ENCODE peak calls at places on chromosomes 1 and 21, in seven cellular contexts. V, I, C, P, T, H and X are unnamed samples.

GRCh38 chr1:85585845-85586244 is 5.3 kb downstream of the CCN1 start:
- DNase-seq in V (no peak), I (no peak), C (no peak), P (no peak), T (peak; percentile 86), H (no peak), X (no peak)

GRCh38 chr1:182143825-182144661 is 82.5 kb upstream of the ZNF648 start:
- DNase-seq in V (peak; percentile 66), I (peak; percentile 63), C (peak; percentile 65), P (no peak), T (peak; percentile 97), H (peak; percentile 70), X (no peak)

GRCh38 chr1:116110507-116111195 is 548 bp upstream of the MAB21L3 start:
- DNase-seq in V (no peak), I (no peak), C (peak; percentile 56), P (peak; percentile 60), T (no peak), H (no peak), X (no peak)

GRCh38 chr1:70290248-70290647 is 64.3 kb downstream of the ANKRD13C start:
- DNase-seq in V (no peak), I (no peak), C (no peak), P (no peak), T (peak; percentile 10), H (no peak), X (no peak)

GRCh38 chr1:173057984-173058383 is 7.2 kb upstream of the TNFSF18 start:
- DNase-seq in V (no peak), I (no peak), C (no peak), P (no peak), T (no peak), H (no peak), X (no peak)

GRCh38 chr1:2352341-2353214 is 38.8 kb downstream of the MORN1 start:
- DNase-seq in V (no peak), I (no peak), C (no peak), P (peak; percentile 6), T (no peak), H (no peak), X (no peak)

GRCh38 chr1:27003745-27004470 is 8.7 kb downstream of the TENT5B start:
- DNase-seq in V (peak; percentile 64), I (no peak), C (no peak), P (no peak), T (peak; percentile 8), H (no peak), X (no peak)

GRCh38 chr1:30748098-30748698 is 9.4 kb downstream of the LAPTM5 start:
- DNase-seq in V (no peak), I (no peak), C (no peak), P (no peak), T (no peak), H (no peak), X (no peak)

GRCh38 chr1:103109291-103109920 is 1.1 kb upstream of the COL11A1 start:
- DNase-seq in V (no peak), I (peak; percentile 61), C (no peak), P (no peak), T (no peak), H (no peak), X (no peak)

GRCh38 chr1:41799723-41800122 is 119.0 kb downstream of the HIVEP3 start:
- DNase-seq in V (no peak), I (no peak), C (no peak), P (no peak), T (no peak), H (no peak), X (no peak)

GRCh38 chr1:158203693-158204457 is 23.2 kb downstream of the CD1D start:
- DNase-seq in V (peak; percentile 58), I (peak; percentile 76), C (peak; percentile 40), P (peak; percentile 60), T (peak; percentile 90), H (no peak), X (peak; percentile 19)

GRCh38 chr1:181490276-181490675 is 7.0 kb downstream of the CACNA1E start:
- DNase-seq in V (no peak), I (no peak), C (no peak), P (no peak), T (no peak), H (no peak), X (no peak)

GRCh38 chr1:84698151-84698651 is 7.9 kb upstream of the SSX2IP start:
- DNase-seq in V (no peak), I (no peak), C (no peak), P (peak; percentile 61), T (peak; percentile 89), H (no peak), X (no peak)

GRCh38 chr1:172559811-172560210 is 26.9 kb downstream of the SUCO start:
- DNase-seq in V (peak; percentile 47), I (no peak), C (no peak), P (no peak), T (no peak), H (no peak), X (no peak)

GRCh38 chr1:11158291-11158690 is 30.9 kb upstream of the ANGPTL7 start:
- DNase-seq in V (no peak), I (no peak), C (no peak), P (no peak), T (no peak), H (no peak), X (no peak)

GRCh38 chr1:16119926-16120325 is 35.9 kb downstream of the EPHA2 start:
- DNase-seq in V (peak; percentile 59), I (no peak), C (no peak), P (no peak), T (no peak), H (no peak), X (no peak)

GRCh38 chr1:17559618-17560419 is 20.3 kb downstream of the ARHGEF10L start:
- DNase-seq in V (peak; percentile 47), I (no peak), C (peak; percentile 71), P (peak; percentile 88), T (no peak), H (no peak), X (no peak)

GRCh38 chr1:36656271-36656670 is 173.6 kb upstream of the CSF3R start:
- DNase-seq in V (peak; percentile 19), I (no peak), C (no peak), P (no peak), T (no peak), H (no peak), X (no peak)

GRCh38 chr1:226832613-226833012 is 37.8 kb upstream of the PSEN2 start:
- DNase-seq in V (no peak), I (no peak), C (no peak), P (no peak), T (no peak), H (no peak), X (no peak)

GRCh38 chr1:19689856-19690255 is 25.2 kb downstream of the HTR6 start:
- DNase-seq in V (no peak), I (no peak), C (no peak), P (no peak), T (no peak), H (no peak), X (no peak)

GRCh38 chr1:145730900-145731299 is 11.6 kb downstream of the CD160 start:
- DNase-seq in V (no peak), I (no peak), C (no peak), P (no peak), T (no peak), H (no peak), X (no peak)

GRCh38 chr1:8315573-8316475 is 2.1 kb upstream of the SLC45A1 start:
- DNase-seq in V (peak; percentile 82), I (peak; percentile 48), C (no peak), P (peak; percentile 59), T (no peak), H (no peak), X (no peak)

GRCh38 chr1:42756956-42757891 is 9.6 kb downstream of the P3H1 start:
- DNase-seq in V (peak; percentile 75), I (peak; percentile 81), C (no peak), P (peak; percentile 65), T (peak; percentile 79), H (no peak), X (no peak)

GRCh38 chr21:42806489-42807140 is 72.7 kb downstream of the WDR4 start:
- DNase-seq in V (peak; percentile 84), I (peak; percentile 76), C (peak; percentile 13), P (no peak), T (no peak), H (no peak), X (no peak)
- H3K4me1 ChIP-seq in V (peaks cover 12% of the 10 kb centered on the region), I (peaks cover 52% of the 10 kb centered on the region), C (no peaks in the 10 kb centered on the region), P (no peaks in the 10 kb centered on the region), T (no peaks in the 10 kb centered on the region), H (peaks cover 2% of the 10 kb centered on the region), X (no peaks in the 10 kb centered on the region)

GRCh38 chr1:230156536-230156935 is 89.5 kb downstream of the GALNT2 start:
- DNase-seq in V (no peak), I (no peak), C (no peak), P (no peak), T (no peak), H (no peak), X (no peak)
- H3K4me1 ChIP-seq in V (no peaks in the 10 kb centered on the region), I (peaks cover 56% of the 10 kb centered on the region), C (peaks cover 3% of the 10 kb centered on the region), P (peaks cover 15% of the 10 kb centered on the region), T (peaks cover 66% of the 10 kb centered on the region), H (peaks cover 18% of the 10 kb centered on the region), X (no peaks in the 10 kb centered on the region)

GRCh38 chr1:156103521-156103947 is 11.0 kb upstream of the LMNA start:
- DNase-seq in V (peak; percentile 57), I (no peak), C (peak; percentile 65), P (no peak), T (peak; percentile 79), H (no peak), X (peak; percentile 76)
- H3K4me1 ChIP-seq in V (peaks cover 21% of the 10 kb centered on the region), I (peaks cover 52% of the 10 kb centered on the region), C (peaks cover 38% of the 10 kb centered on the region), P (peaks cover 16% of the 10 kb centered on the region), T (peaks cover 69% of the 10 kb centered on the region), H (peaks cover 41% of the 10 kb centered on the region), X (peaks cover 36% of the 10 kb centered on the region)

GRCh38 chr1:203318229-203318517 is 12.9 kb downstream of the BTG2 start:
- DNase-seq in V (no peak), I (no peak), C (no peak), P (no peak), T (no peak), H (no peak), X (no peak)

GRCh38 chr1:203321273-203322052 is 16.1 kb downstream of the BTG2 start:
- DNase-seq in V (no peak), I (no peak), C (no peak), P (no peak), T (no peak), H (no peak), X (no peak)

GRCh38 chr1:203323587-203323986 is 18.3 kb downstream of the BTG2 start:
- DNase-seq in V (no peak), I (no peak), C (no peak), P (no peak), T (no peak), H (no peak), X (no peak)

GRCh38 chr1:203322480-203323179 is 17.3 kb downstream of the BTG2 start:
- DNase-seq in V (no peak), I (no peak), C (no peak), P (no peak), T (peak; percentile 59), H (no peak), X (no peak)

GRCh38 chr1:203320546-203321272 is 15.4 kb downstream of the BTG2 start:
- DNase-seq in V (peak; percentile 92), I (peak; percentile 56), C (peak; percentile 87), P (peak; percentile 67), T (peak; percentile 55), H (peak; percentile 66), X (peak; percentile 89)
- H3K4me1 ChIP-seq in V (peaks cover 25% of the 10 kb centered on the region), I (peaks cover 60% of the 10 kb centered on the region), C (peaks cover 57% of the 10 kb centered on the region), P (peaks cover 29% of the 10 kb centered on the region), T (peaks cover 43% of the 10 kb centered on the region), H (peaks cover 35% of the 10 kb centered on the region), X (peaks cover 75% of the 10 kb centered on the region)

GRCh38 chr1:156546267-156546666 is 26.1 kb downstream of the IQGAP3 start:
- DNase-seq in V (no peak), I (no peak), C (no peak), P (no peak), T (no peak), H (no peak), X (no peak)
- H3K4me1 ChIP-seq in V (no peaks in the 10 kb centered on the region), I (no peaks in the 10 kb centered on the region), C (no peaks in the 10 kb centered on the region), P (no peaks in the 10 kb centered on the region), T (no peaks in the 10 kb centered on the region), H (no peaks in the 10 kb centered on the region), X (no peaks in the 10 kb centered on the region)

GRCh38 chr1:75131593-75132420 is 2.4 kb upstream of the LHX8 start:
- DNase-seq in V (peak; percentile 66), I (peak; percentile 54), C (no peak), P (no peak), T (peak; percentile 24), H (no peak), X (no peak)
- H3K4me1 ChIP-seq in V (peaks cover 15% of the 10 kb centered on the region), I (peaks cover 55% of the 10 kb centered on the region), C (no peaks in the 10 kb centered on the region), P (no peaks in the 10 kb centered on the region), T (peaks cover 9% of the 10 kb centered on the region), H (peaks cover 10% of the 10 kb centered on the region), X (no peaks in the 10 kb centered on the region)